ENCODE peak calls at places on chromosomes 11 and 22, in six cellular contexts. F is body of pancreas, R is BJ, J is neural progenitor cell, Z is CD14-positive monocyte, E is WTC11. W is an unnamed sample.
A peak's percentile ranks its signal among the peaks of the same experiment; 100 is the strongest.

GRCh38 chr11:61734767-61735166 is 17.7 kb upstream of the MYRF start:
- DNase-seq in F (no peak), R (no peak), J (no peak), Z (no peak), E (no peak), W (no peak)

GRCh38 chr11:131609317-131609716 is 238.9 kb downstream of the NTM start:
- DNase-seq in F (no peak), R (peak; percentile 4), J (no peak), Z (no peak), E (no peak), W (no peak)

GRCh38 chr22:48501231-48501750 is 1326.4 kb downstream of the BRD1 start:
- DNase-seq in F (no peak), R (no peak), J (no peak), Z (no peak), E (no peak), W (no peak)

GRCh38 chr11:78100276-78101040 is 20.8 kb upstream of the NDUFC2 start:
- DNase-seq in F (no peak), R (no peak), J (no peak), Z (no peak), E (no peak), W (no peak)

GRCh38 chr11:113615773-113616172 is 90.3 kb downstream of the TMPRSS5 start:
- DNase-seq in F (no peak), R (no peak), J (no peak), Z (no peak), E (no peak), W (no peak)

GRCh38 chr11:93525601-93526000 is 17.6 kb downstream of the SMCO4 start:
- DNase-seq in F (no peak), R (no peak), J (no peak), Z (no peak), E (no peak), W (no peak)

GRCh38 chr22:44497218-44497903 is 672 bp downstream of the RTL6 start:
- DNase-seq in F (peak; percentile 40), R (no peak), J (peak; percentile 40), Z (no peak), E (peak; percentile 22), W (no peak)

GRCh38 chr22:38124236-38124974 is 13.9 kb upstream of the BAIAP2L2 start:
- DNase-seq in F (no peak), R (no peak), J (peak; percentile 45), Z (no peak), E (no peak), W (no peak)

GRCh38 chr11:78810489-78811090 is 235.9 kb upstream of the NARS2 start:
- DNase-seq in F (no peak), R (no peak), J (peak; percentile 38), Z (no peak), E (no peak), W (no peak)

DNA sequence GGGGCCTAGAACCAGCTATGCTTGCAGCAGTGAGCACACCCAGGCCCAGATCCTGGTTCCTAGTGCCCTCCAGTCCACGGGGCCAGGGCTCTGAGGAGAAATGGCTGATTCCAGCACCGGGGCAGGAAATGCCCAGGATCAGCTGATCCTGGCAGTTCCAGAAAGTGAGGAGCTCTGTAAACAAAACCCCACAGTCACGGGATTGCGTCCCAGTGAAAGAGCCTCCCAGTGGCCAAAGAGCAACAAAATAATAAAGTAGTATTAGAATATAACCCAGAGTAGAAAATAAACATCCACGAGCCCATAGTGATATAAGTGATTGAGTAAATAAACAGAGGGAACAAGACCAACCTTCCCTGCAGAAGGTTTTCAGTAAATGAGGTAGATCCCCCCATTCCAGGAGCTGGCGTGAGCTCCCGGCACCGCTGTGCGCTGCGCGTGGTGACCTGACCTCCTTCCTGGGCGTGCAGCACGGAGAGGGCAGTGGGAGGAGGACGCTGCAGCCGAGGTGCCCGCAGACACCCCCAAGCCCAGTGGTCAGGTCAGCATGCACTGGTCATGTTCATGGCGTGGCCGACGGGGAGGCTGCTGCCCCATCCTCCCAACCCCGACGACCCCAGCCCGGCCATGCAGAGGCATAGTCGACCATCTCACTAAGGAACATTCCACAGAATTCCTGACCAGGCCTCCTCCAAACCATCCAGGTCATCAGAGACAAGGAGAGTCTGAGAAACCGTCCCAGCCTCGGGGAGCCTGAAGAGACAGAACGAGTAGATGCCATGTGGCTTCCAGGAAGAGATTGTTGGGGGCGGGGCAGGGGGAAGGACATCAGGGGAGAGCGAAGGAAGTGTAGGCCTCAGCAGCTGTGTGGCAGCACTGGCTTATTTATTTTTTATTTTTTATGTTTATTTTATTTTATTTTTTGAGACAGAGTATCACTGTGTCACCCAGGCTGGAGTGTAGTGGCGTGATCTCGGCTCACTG is 19.9 kb downstream of the PTDSS2 start:
- DNase-seq in F (peak; percentile 65), R (no peak), J (no peak), Z (no peak), E (no peak), W (peak; percentile 37)
- TF ChIP-seq CTCF in F (peak; percentile 32), R (peak; percentile 40), J (no peak), Z (no peak), E (no peak), W (no peak)

GRCh38 chr11:86487670-86488069 is 113.0 kb downstream of the CCDC81 start:
- DNase-seq in F (no peak), R (no peak), J (no peak), Z (no peak), E (no peak), W (no peak)
- TF ChIP-seq CTCF in F (no peak), R (no peak), J (no peak), Z (no peak), E (no peak), W (no peak)

DNA sequence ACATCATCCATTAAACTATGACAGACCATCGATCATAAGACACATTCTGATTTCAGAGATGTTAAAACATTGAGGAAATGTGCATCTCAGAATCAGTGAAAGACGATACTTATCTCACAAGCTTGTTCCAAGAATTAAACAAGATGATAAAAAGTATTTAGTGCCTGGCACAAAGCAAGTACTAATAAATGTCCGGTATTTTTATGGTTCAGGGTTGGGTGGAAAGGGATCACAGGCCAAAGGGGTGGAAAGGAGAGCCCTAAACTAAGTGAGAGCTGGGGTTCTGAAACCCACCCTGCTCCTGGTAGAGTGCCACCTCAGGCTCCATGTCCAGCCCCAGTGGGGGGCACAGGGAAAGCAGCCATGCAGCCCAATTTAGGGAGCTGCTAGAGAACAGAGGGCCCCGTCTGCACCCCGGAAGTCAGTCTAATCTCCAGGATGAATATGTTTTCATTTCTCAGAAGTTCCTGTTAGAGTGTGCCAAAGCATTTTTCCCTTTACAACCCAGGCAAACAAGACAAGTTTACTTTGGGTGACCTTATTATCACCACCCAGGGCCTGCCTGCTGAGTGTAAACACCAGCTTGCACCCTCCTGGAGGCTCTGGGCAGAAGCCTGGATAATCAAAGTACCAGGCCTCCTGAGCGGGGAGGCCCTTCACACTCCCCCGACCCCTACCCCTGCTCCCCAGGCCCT is 3.8 kb upstream of the CREB3L1 start:
- DNase-seq in F (peak; percentile 83), R (no peak), J (no peak), Z (no peak), E (no peak), W (no peak)
- TF ChIP-seq CTCF in F (no peak), R (no peak), J (no peak), Z (no peak), E (no peak), W (no peak)

DNA sequence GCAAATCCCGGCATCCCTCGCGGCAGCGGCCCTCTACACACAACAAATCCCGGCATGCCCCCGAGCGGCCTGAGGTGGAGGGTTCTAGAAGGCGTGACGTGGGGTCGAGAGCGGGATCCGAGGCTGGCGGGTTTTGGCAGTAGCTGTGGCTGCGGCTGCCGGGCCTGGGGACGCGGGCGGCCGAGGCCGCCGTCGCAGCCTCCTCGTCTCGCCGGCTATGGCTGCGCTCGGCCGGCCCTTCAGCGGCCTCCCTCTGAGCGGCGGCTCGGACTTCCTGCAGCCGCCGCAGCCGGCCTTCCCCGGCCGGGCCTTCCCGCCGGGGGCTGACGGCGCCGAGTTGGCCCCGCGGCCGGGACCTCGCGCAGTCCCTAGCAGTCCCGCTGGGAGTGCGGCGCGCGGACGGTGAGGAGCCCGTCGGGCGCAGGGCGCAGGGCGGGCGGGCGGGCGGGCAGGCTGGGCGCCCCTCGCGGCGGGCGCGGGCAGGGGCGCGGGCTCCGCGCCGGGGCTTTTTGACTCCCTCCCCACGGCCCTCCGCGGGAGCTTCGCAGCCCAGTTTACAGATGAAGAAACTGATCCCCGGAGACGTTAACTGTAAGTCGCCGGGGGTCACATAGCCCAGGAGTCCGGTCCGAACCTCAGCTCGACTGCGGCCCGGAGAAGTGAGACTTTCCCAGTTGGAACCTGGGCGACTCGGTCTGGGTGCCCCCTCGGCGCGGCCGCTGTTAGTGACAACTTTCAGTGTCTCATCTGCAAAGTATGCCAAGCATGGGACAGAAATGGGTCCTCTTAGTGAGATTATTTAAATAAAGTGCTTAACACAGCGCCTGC is at the start of gene CCDC117:
- DNase-seq in F (peak; percentile 95), R (peak; percentile 75), J (peak; percentile 96), Z (peak; percentile 90), E (peak; percentile 94), W (peak; percentile 88)
- TF ChIP-seq CTCF in F (peak; percentile 52), R (peak; percentile 21), J (peak; percentile 26), Z (peak; percentile 54), E (no peak), W (peak; percentile 32)

DNA sequence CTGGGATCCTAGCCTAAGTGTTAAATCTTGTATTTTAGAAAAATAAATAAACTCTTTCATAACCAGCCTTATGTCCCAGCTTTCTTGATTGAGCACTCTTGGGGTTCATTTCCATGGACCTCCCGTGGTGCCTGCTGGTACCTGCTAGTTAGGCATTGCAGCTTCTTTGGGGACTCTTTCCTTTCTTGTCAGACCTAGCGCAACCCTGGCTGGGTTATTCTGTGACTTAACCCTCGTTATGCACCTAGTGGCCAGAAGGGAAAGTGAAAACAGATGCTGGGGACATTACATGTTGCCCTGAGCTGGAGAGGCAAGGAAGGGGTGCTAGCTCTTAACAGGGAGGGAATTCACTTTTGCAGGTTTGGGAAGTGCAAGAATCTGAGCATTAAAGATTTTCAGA is 46.8 kb downstream of the APIP start:
- DNase-seq in F (no peak), R (no peak), J (peak; percentile 30), Z (no peak), E (peak; percentile 18), W (no peak)
- TF ChIP-seq CTCF in F (no peak), R (peak; percentile 16), J (peak; percentile 38), Z (no peak), E (peak; percentile 37), W (peak; percentile 43)

GRCh38 chr11:44565008-44565745 is at the start of gene CD82:
- DNase-seq in F (peak; percentile 100), R (peak; percentile 86), J (peak; percentile 100), Z (peak; percentile 99), E (peak; percentile 100), W (peak; percentile 100)
- TF ChIP-seq CTCF in F (peak; percentile 40), R (peak; percentile 39), J (peak; percentile 38), Z (peak; percentile 31), E (no peak), W (peak; percentile 30)

GRCh38 chr11:11206457-11206856 is 146.6 kb downstream of the CSNK2A3 start:
- DNase-seq in F (no peak), R (no peak), J (no peak), Z (no peak), E (no peak), W (no peak)

GRCh38 chr11:11208994-11209393 is 144.1 kb downstream of the CSNK2A3 start:
- DNase-seq in F (no peak), R (no peak), J (no peak), Z (no peak), E (no peak), W (no peak)

GRCh38 chr11:11211186-11211585 is 141.9 kb downstream of the CSNK2A3 start:
- DNase-seq in F (no peak), R (no peak), J (no peak), Z (no peak), E (no peak), W (no peak)

GRCh38 chr11:11209967-11210366 is 143.1 kb downstream of the CSNK2A3 start:
- DNase-seq in F (no peak), R (no peak), J (no peak), Z (no peak), E (no peak), W (no peak)

GRCh38 chr11:11207428-11207827 is 145.6 kb downstream of the CSNK2A3 start:
- DNase-seq in F (no peak), R (no peak), J (no peak), Z (no peak), E (no peak), W (no peak)
- TF ChIP-seq CTCF in F (no peak), R (no peak), J (no peak), Z (no peak), E (no peak), W (no peak)

W was measured in endothelial cell.